ENCODE peak calls at places on chromosome 18, in seven cellular contexts. H, E, W, Z, B, O and I are unnamed samples.

GRCh38 chr18:7341581-7342337 is 110.9 kb downstream of the LRRC30 start:
- DNase-seq in H (no peak), E (no peak), W (no peak), Z (no peak), B (no peak), O (no peak), I (no peak)

GRCh38 chr18:11859903-11860407 is 8.7 kb downstream of the CHMP1B start:
- DNase-seq in H (no peak), E (no peak), W (no peak), Z (peak; percentile 53), B (no peak), O (no peak), I (no peak)

GRCh38 chr18:39711701-39712100 is 2146.1 kb upstream of the CELF4 start:
- DNase-seq in H (no peak), E (no peak), W (no peak), Z (no peak), B (no peak), O (no peak), I (no peak)

GRCh38 chr18:62919109-62919838 is 203.9 kb downstream of the PHLPP1 start:
- DNase-seq in H (no peak), E (no peak), W (no peak), Z (no peak), B (no peak), O (no peak), I (no peak)

GRCh38 chr18:3148930-3149535 is 70.7 kb downstream of the MYOM1 start:
- DNase-seq in H (no peak), E (no peak), W (no peak), Z (no peak), B (no peak), O (no peak), I (no peak)

GRCh38 chr18:60113396-60113795 is 213.6 kb downstream of the PMAIP1 start:
- DNase-seq in H (no peak), E (no peak), W (no peak), Z (no peak), B (no peak), O (no peak), I (no peak)

GRCh38 chr18:36348971-36349417 is 51.5 kb downstream of the FHOD3 start:
- DNase-seq in H (no peak), E (no peak), W (peak; percentile 65), Z (no peak), B (no peak), O (peak; percentile 30), I (no peak)

GRCh38 chr18:58369616-58370015 is 259.3 kb downstream of the ALPK2 start:
- DNase-seq in H (no peak), E (no peak), W (no peak), Z (no peak), B (no peak), O (no peak), I (no peak)

GRCh38 chr18:58400337-58400885 is 228.5 kb downstream of the ALPK2 start:
- DNase-seq in H (no peak), E (peak; percentile 78), W (no peak), Z (no peak), B (no peak), O (no peak), I (no peak)

GRCh38 chr18:58694720-58695468 is 23.6 kb downstream of the MALT1 start:
- DNase-seq in H (no peak), E (no peak), W (no peak), Z (no peak), B (no peak), O (no peak), I (no peak)

GRCh38 chr18:78659748-78660147 is 319.9 kb upstream of the SALL3 start:
- DNase-seq in H (no peak), E (no peak), W (no peak), Z (no peak), B (no peak), O (no peak), I (peak; percentile 32)

GRCh38 chr18:76994086-76994654 is 138.4 kb downstream of the MBP start:
- DNase-seq in H (no peak), E (no peak), W (no peak), Z (no peak), B (no peak), O (no peak), I (no peak)

GRCh38 chr18:7577706-7578105 is 10.6 kb downstream of the PTPRM start:
- DNase-seq in H (no peak), E (no peak), W (no peak), Z (peak; percentile 66), B (no peak), O (no peak), I (no peak)

GRCh38 chr18:5630057-5630765 is 86.4 kb upstream of the EPB41L3 start:
- DNase-seq in H (peak; percentile 69), E (no peak), W (peak; percentile 77), Z (peak; percentile 78), B (peak; percentile 18), O (peak; percentile 72), I (peak; percentile 64)

GRCh38 chr18:2919600-2919999 is 72.8 kb downstream of the EMILIN2 start:
- DNase-seq in H (no peak), E (no peak), W (no peak), Z (no peak), B (no peak), O (no peak), I (no peak)

GRCh38 chr18:4582677-4583076 is 127.6 kb upstream of the DLGAP1 start:
- DNase-seq in H (no peak), E (no peak), W (no peak), Z (no peak), B (no peak), O (no peak), I (no peak)

GRCh38 chr18:51241226-51241625 is 43.7 kb upstream of the MEX3C start:
- DNase-seq in H (no peak), E (no peak), W (no peak), Z (no peak), B (no peak), O (no peak), I (no peak)
- TF ChIP-seq CTCF in H (no peak), E (no peak), W (no peak), Z (no peak), B (no peak), O (no peak), I (no peak)

GRCh38 chr18:61333271-61333745 is at the start of gene CDH20:
- DNase-seq in H (peak; percentile 25), E (no peak), W (peak; percentile 56), Z (no peak), B (no peak), O (no peak), I (no peak)

GRCh38 chr18:61335737-61336555 is 2.7 kb downstream of the CDH20 start:
- DNase-seq in H (no peak), E (no peak), W (no peak), Z (no peak), B (no peak), O (no peak), I (no peak)

GRCh38 chr18:61334491-61334850 is 1.2 kb downstream of the CDH20 start:
- DNase-seq in H (no peak), E (no peak), W (no peak), Z (no peak), B (no peak), O (no peak), I (no peak)

GRCh38 chr18:61334951-61335736 is 1.9 kb downstream of the CDH20 start:
- DNase-seq in H (no peak), E (no peak), W (no peak), Z (no peak), B (no peak), O (no peak), I (no peak)

DNA sequence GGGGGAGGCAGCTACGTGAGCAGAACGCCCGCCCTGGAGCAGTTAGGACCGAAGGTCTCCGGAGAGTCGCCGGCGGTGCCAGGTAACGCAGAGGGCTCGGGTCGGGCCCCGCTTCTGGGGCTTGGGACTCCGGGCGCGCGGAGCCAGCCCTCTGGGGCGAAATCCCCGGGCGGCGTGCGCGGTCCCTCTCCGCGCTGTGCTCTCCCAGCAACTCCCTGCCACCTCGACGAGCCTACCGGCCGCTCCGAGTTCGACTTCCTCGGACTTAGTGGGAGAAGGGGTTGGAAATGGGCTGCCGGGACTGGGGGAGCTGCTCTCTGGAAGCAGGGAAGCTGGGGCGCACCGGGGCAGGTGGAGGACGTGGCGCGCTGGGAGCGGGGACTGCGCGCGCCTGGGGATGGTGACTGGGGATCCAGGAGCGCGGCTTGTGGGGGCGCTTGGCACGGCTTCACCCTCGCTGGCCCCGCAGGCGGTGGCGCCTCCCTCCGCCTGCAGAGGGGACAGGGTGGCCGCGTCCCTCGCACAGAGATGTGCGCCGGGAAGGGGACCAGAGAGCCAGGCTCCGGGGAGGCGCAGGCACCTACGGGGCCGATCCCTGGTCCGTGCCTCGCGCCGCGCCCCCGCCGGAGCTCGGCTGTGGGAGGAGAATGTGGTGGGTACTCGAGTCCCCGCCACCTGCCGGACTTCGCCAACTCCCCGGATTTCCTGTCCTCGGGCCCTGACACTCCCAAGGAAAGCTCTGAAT is 688 bp downstream of the CDH20 start:
- DNase-seq in H (peak; percentile 24), E (no peak), W (no peak), Z (no peak), B (peak; percentile 6), O (no peak), I (peak; percentile 16)
- TF ChIP-seq CTCF in H (no peak), E (no peak), W (no peak), Z (no peak), B (no peak), O (no peak), I (peak; percentile 19)

GRCh38 chr18:34864836-34865497 is 154.9 kb downstream of the DTNA start:
- DNase-seq in H (no peak), E (no peak), W (no peak), Z (no peak), B (no peak), O (no peak), I (no peak)

GRCh38 chr18:34866739-34867138 is 156.6 kb downstream of the DTNA start:
- DNase-seq in H (no peak), E (no peak), W (no peak), Z (no peak), B (no peak), O (no peak), I (no peak)

GRCh38 chr18:34870916-34871315 is 160.8 kb downstream of the DTNA start:
- DNase-seq in H (no peak), E (no peak), W (no peak), Z (no peak), B (no peak), O (no peak), I (no peak)

GRCh38 chr18:34866310-34866709 is 156.2 kb downstream of the DTNA start:
- DNase-seq in H (no peak), E (no peak), W (no peak), Z (no peak), B (no peak), O (no peak), I (no peak)

GRCh38 chr18:34867520-34867919 is 157.4 kb downstream of the DTNA start:
- DNase-seq in H (no peak), E (no peak), W (no peak), Z (peak; percentile 8), B (peak; percentile 9), O (no peak), I (no peak)
- TF ChIP-seq CTCF in H (no peak), E (peak; percentile 49), W (peak; percentile 19), Z (peak; percentile 16), B (peak; percentile 10), O (peak; percentile 5), I (no peak)

DNA sequence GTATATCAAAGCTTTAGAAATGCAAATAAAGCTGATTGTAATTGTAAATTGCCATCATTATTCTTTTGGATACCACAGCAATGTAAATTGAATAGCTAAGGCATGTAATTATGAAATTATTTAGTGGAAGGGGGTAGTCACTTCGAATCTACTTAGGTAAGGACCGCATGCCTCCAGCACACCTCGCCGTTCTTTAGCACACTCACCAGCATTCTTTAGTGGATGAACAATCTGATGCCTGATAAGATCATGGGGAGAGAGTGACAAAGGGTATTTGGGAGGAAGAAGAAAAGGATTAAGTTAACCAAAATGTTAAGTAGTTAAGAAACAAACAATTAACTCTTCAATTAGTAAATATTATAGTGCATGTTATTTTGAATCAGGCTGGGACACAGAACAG is 46.4 kb upstream of the DSC1 start:
- DNase-seq in H (no peak), E (no peak), W (no peak), Z (no peak), B (no peak), O (no peak), I (no peak)
- TF ChIP-seq CTCF in H (no peak), E (no peak), W (no peak), Z (no peak), B (no peak), O (no peak), I (no peak)